ENCODE peak calls at places on chromosome 14, in five cellular contexts. P is uterus, D is upper lobe of right lung, X is esophagus muscularis mucosa, O is H9. Y is an unnamed sample.

GRCh38 chr14:61388173-61388975 is 67.0 kb downstream of the PRKCH start:
- DNase-seq in P (no peak), D (no peak), X (no peak), O (no peak), Y (no peak)

GRCh38 chr14:20494935-20495766 is 10.2 kb upstream of the RNASE10 start:
- DNase-seq in P (no peak), D (no peak), X (no peak), O (peak; percentile 34), Y (no peak)

GRCh38 chr14:43247877-43248276 is 1259.2 kb downstream of the FSCB start:
- DNase-seq in P (no peak), D (no peak), X (no peak), O (no peak), Y (no peak)

GRCh38 chr14:89312937-89313336 is 104.1 kb downstream of the FOXN3 start:
- DNase-seq in P (no peak), D (no peak), X (no peak), O (no peak), Y (no peak)

GRCh38 chr14:103165323-103165722 is 42.1 kb downstream of the TNFAIP2 start:
- DNase-seq in P (no peak), D (no peak), X (no peak), O (no peak), Y (no peak)

GRCh38 chr14:104248203-104249055 is 110.0 kb downstream of the KIF26A start:
- DNase-seq in P (no peak), D (peak; percentile 44), X (no peak), O (peak; percentile 21), Y (peak; percentile 57)

GRCh38 chr14:100708349-100709217 is 18.1 kb upstream of the DLK1 start:
- DNase-seq in P (peak; percentile 57), D (peak; percentile 87), X (no peak), O (peak; percentile 94), Y (peak; percentile 94)

GRCh38 chr14:105888784-105889665 is 362.6 kb downstream of the TMEM121 start:
- DNase-seq in P (peak; percentile 5), D (peak; percentile 46), X (no peak), O (no peak), Y (no peak)

GRCh38 chr14:29906256-29906885 is 21.3 kb downstream of the PRKD1 start:
- DNase-seq in P (no peak), D (no peak), X (no peak), O (no peak), Y (peak; percentile 30)

GRCh38 chr14:71739273-71739990 is 192.8 kb upstream of the RGS6 start:
- DNase-seq in P (no peak), D (no peak), X (no peak), O (peak; percentile 47), Y (no peak)

GRCh38 chr14:70303528-70304293 is 55.8 kb downstream of the COX16 start:
- DNase-seq in P (no peak), D (no peak), X (no peak), O (no peak), Y (no peak)

GRCh38 chr14:101469382-101470251 is 91.7 kb upstream of the DIO3 start:
- DNase-seq in P (no peak), D (peak; percentile 54), X (no peak), O (peak; percentile 19), Y (no peak)

GRCh38 chr14:53278602-53279506 is 125.7 kb upstream of the DDHD1 start:
- DNase-seq in P (no peak), D (no peak), X (no peak), O (no peak), Y (no peak)

GRCh38 chr14:55107766-55108554 is 21.1 kb upstream of the LGALS3 start:
- DNase-seq in P (peak; percentile 94), D (peak; percentile 95), X (peak; percentile 96), O (peak; percentile 57), Y (peak; percentile 84)

GRCh38 chr14:104687601-104688504 is 1.6 kb upstream of the INF2 start:
- DNase-seq in P (peak; percentile 58), D (peak; percentile 95), X (no peak), O (peak; percentile 76), Y (peak; percentile 98)

GRCh38 chr14:97638864-97639263 is 841.7 kb downstream of the VRK1 start:
- DNase-seq in P (no peak), D (no peak), X (no peak), O (no peak), Y (no peak)

GRCh38 chr14:105398726-105399440 is 545 bp downstream of the TEX22 start:
- DNase-seq in P (no peak), D (no peak), X (no peak), O (peak; percentile 51), Y (no peak)

GRCh38 chr14:102986810-102987579 is 64.5 kb downstream of the AMN start:
- DNase-seq in P (no peak), D (no peak), X (no peak), O (no peak), Y (no peak)

GRCh38 chr14:65179918-65180724 is 77.8 kb upstream of the MAX start:
- DNase-seq in P (no peak), D (no peak), X (no peak), O (no peak), Y (peak; percentile 68)

GRCh38 chr14:57930241-57930975 is 64.5 kb upstream of the SLC35F4 start:
- DNase-seq in P (no peak), D (no peak), X (no peak), O (no peak), Y (no peak)

GRCh38 chr14:92659765-92660561 is 88.5 kb downstream of the LGMN start:
- DNase-seq in P (no peak), D (peak; percentile 72), X (no peak), O (no peak), Y (peak; percentile 47)

GRCh38 chr14:92780444-92780843 is 13.7 kb upstream of the GOLGA5 start:
- DNase-seq in P (no peak), D (no peak), X (no peak), O (no peak), Y (no peak)

GRCh38 chr14:53610947-53611346 is 345.7 kb downstream of the BMP4 start:
- DNase-seq in P (no peak), D (no peak), X (no peak), O (no peak), Y (no peak)

GRCh38 chr14:78335531-78335930 is 165.4 kb downstream of the NRXN3 start:
- DNase-seq in P (no peak), D (no peak), X (no peak), O (no peak), Y (no peak)

GRCh38 chr14:29930283-29930682 is 2.6 kb upstream of the PRKD1 start:
- DNase-seq in P (no peak), D (no peak), X (no peak), O (no peak), Y (no peak)

GRCh38 chr14:100868621-100869370 is 34.7 kb downstream of the RTL1 start:
- DNase-seq in P (no peak), D (peak; percentile 40), X (no peak), O (no peak), Y (peak; percentile 24)

GRCh38 chr14:64910847-64911495 is 3.3 kb upstream of the CHURC1 start:
- DNase-seq in P (no peak), D (no peak), X (no peak), O (no peak), Y (no peak)

GRCh38 chr14:50533314-50533705 is 941 bp upstream of the MAP4K5 start:
- DNase-seq in P (no peak), D (no peak), X (no peak), O (no peak), Y (no peak)
- H3K27ac ChIP-seq in P (no peak overlapping the region), D (peak overlapping the region; percentile 96), X (peak overlapping the region; percentile 97), O (no peak overlapping the region), Y (peak overlapping the region; percentile 95)

DNA sequence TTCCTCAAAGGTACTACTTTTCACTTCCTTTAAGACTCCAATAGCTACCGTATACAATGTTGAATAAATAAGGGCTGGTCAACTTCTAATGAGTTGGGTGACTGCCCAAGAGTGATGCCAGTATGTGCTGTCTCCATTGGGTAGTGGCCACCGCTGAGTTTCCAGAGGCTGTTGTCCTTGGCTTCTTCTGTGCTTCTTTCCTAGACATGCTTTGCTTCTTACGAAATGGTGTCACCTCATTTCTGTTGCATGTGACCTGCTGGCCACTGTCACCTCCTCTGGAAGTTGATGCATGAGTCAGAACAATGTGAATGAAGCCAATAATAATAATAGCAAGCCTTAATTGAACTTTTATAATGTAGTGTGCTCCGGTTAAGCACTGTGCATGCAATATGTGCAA is 7.5 kb upstream of the NID2 start:
- DNase-seq in P (no peak), D (no peak), X (peak; percentile 68), O (no peak), Y (no peak)
- H3K4me1 ChIP-seq in P (no peaks in the 10 kb centered on the region), D (peaks cover 3% of the 10 kb centered on the region), X (peaks cover 3% of the 10 kb centered on the region), O (no peaks in the 10 kb centered on the region), Y (no peaks in the 10 kb centered on the region)

DNA sequence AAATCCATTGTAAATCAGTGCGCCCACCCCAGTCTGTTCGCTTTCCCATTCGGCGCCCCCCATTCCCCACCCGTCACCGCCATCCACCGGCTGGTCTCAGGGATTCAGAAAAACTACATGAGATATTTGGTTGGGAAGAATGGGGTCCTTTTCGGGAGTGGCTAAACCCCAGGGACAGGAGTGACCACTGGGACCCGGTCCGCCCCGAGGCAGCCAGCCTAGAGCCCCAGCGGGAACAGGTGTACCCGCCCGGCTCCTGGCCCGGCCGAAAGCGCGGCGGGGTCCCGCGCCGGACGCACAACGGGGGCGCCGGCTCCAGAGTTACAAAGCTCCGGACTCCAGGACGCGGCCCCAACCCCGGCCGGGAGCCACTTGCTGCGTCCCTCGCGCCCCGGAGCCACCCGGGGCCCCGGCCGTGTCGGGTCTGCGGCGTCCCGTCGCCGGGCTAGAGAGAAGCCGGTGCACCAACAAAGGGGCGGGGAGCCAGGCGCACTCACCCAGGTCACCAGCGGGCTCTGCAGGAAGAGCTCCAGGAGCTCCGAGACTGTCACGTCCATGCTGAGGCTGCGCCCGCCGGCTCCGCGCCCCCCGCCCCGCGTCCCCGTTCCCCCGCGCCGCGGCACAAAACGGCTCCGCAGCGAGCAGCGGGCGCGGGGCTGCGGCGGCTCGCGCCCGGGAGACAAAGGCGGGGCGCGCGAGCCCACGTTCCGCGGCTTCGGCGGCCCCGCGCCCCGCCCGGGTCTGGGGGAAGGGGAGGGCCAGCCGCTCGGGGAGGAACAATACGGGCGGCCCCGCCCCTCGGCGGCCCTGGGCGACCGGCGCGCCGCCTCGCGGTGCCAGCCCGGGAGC is at the start of gene CCDC88C:
- DNase-seq in P (peak; percentile 42), D (peak; percentile 90), X (no peak), O (peak; percentile 71), Y (peak; percentile 89)
- TF ChIP-seq CTCF in P (no peak), D (no peak), X (no peak), O (peak; percentile 9), Y (no peak)

GRCh38 chr14:95685978-95686922 is at the start of gene TCL1B:
- DNase-seq in P (no peak), D (no peak), X (no peak), O (peak; percentile 68), Y (no peak)
- H3K27ac ChIP-seq in P (no peak within 1 kb of the TSS), D (no peak within 1 kb of the TSS), X (no peak within 1 kb of the TSS), O (no peak within 1 kb of the TSS), Y (no peak within 1 kb of the TSS)

DNA sequence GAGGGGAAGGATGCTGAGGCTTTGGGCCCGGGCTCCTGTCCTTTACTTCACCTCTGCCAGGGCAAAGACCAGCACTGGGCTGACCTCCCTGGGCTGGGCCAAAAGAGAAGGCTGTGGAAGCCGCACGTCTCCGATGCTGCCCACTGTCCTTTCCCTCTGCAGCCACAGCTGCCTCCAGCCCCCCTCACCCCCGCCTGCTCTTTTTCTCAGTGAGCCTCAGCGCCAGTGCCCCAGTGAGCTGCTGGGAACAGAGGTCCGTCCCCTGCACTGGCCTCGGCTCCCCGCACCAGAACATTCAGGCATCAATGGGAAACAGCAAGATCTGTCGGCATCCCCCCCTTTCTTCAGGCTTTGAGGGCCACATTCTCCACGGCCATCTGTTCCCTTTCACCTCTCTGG is 398.1 kb downstream of the ZFP36L1 start:
- DNase-seq in P (no peak), D (no peak), X (no peak), O (peak; percentile 41), Y (no peak)
- H3K4me1 ChIP-seq in P (peaks cover 12% of the 10 kb centered on the region), D (peaks cover 37% of the 10 kb centered on the region), X (peaks cover 94% of the 10 kb centered on the region), O (peaks cover 12% of the 10 kb centered on the region), Y (peaks cover 8% of the 10 kb centered on the region)

Y was measured in pancreas.